ENCODE peak calls at places on chromosome 3, in four cellular contexts. A, K, T and G are unnamed samples. For H3K36me3, the result is how much of the 10 kb centered on the place peaks cover.

GRCh38 chr3:118742760-118743159 is 291.9 kb downstream of the IGSF11 start:
- DNase-seq in A (peak), K (no peak), T (no peak), G (no peak)

GRCh38 chr3:64121750-64122311 is 98.5 kb upstream of the PSMD6 start:
- DNase-seq in A (no peak), K (no peak), T (no peak), G (no peak)

GRCh38 chr3:31377045-31377642 is 155.6 kb upstream of the STT3B start:
- DNase-seq in A (no peak), K (no peak), T (no peak), G (peak)

GRCh38 chr3:55708242-55708641 is 221.1 kb upstream of the WNT5A start:
- DNase-seq in A (no peak), K (no peak), T (no peak), G (no peak)

GRCh38 chr3:195080125-195080524 is 190.8 kb downstream of the XXYLT1 start:
- DNase-seq in A (no peak), K (no peak), T (no peak), G (no peak)

GRCh38 chr3:42556089-42556632 is 25.6 kb downstream of the SEC22C start:
- DNase-seq in A (peak), K (no peak), T (no peak), G (no peak)

GRCh38 chr3:191435981-191436380 is 25.0 kb upstream of the PYDC2 start:
- DNase-seq in A (no peak), K (no peak), T (no peak), G (no peak)

GRCh38 chr3:192422998-192423349 is 304.4 kb downstream of the FGF12 start:
- DNase-seq in A (no peak), K (no peak), T (no peak), G (no peak)

GRCh38 chr3:123424321-123424998 is 24.4 kb downstream of the ADCY5 start:
- DNase-seq in A (no peak), K (no peak), T (no peak), G (no peak)

GRCh38 chr3:14463330-14464216 is 61.2 kb downstream of the SLC6A6 start:
- DNase-seq in A (no peak), K (no peak), T (no peak), G (no peak)

GRCh38 chr3:67593761-67594234 is 60.6 kb downstream of the SUCLG2 start:
- DNase-seq in A (no peak), K (no peak), T (no peak), G (peak)

GRCh38 chr3:56683122-56683817 is at the start of gene TASOR:
- DNase-seq in A (peak), K (peak), T (peak), G (peak)

GRCh38 chr3:119240101-119240581 is 537 bp downstream of the B4GALT4 start:
- DNase-seq in A (no peak), K (peak), T (no peak), G (peak)

GRCh38 chr3:63817209-63817608 is 1.9 kb upstream of the C3orf49 start:
- DNase-seq in A (no peak), K (no peak), T (no peak), G (no peak)

GRCh38 chr3:5994651-5995050 is 807.1 kb downstream of the EDEM1 start:
- DNase-seq in A (no peak), K (no peak), T (no peak), G (no peak)

GRCh38 chr3:175075269-175075668 is 216.1 kb downstream of the NAALADL2 start:
- DNase-seq in A (no peak), K (no peak), T (no peak), G (no peak)

GRCh38 chr3:23442598-23443383 is 239.7 kb downstream of the UBE2E2 start:
- DNase-seq in A (no peak), K (no peak), T (no peak), G (no peak)

GRCh38 chr3:166291510-166291909 is 454.3 kb upstream of the BCHE start:
- DNase-seq in A (no peak), K (no peak), T (no peak), G (no peak)

GRCh38 chr3:153679711-153680110 is 441.5 kb upstream of the ARHGEF26 start:
- DNase-seq in A (no peak), K (no peak), T (no peak), G (no peak)

GRCh38 chr3:46997453-46998091 is 18.1 kb downstream of the NBEAL2 start:
- DNase-seq in A (no peak), K (no peak), T (no peak), G (no peak)
- TF ChIP-seq POLR2AphosphoS5 in A (no peak), K (no peak), T (no peak), G (no peak)

GRCh38 chr3:185654758-185655145 is 68.7 kb downstream of the SENP2 start:
- DNase-seq in A (peak), K (no peak), T (no peak), G (no peak)

GRCh38 chr3:185657211-185657610 is 71.1 kb downstream of the SENP2 start:
- DNase-seq in A (peak), K (peak), T (no peak), G (no peak)

GRCh38 chr3:185656321-185656840 is 70.3 kb downstream of the SENP2 start:
- DNase-seq in A (peak), K (peak), T (no peak), G (no peak)

GRCh38 chr3:185653949-185654757 is 68.1 kb downstream of the SENP2 start:
- DNase-seq in A (no peak), K (peak), T (no peak), G (no peak)

GRCh38 chr3:185655426-185656320 is 69.6 kb downstream of the SENP2 start:
- DNase-seq in A (peak), K (peak), T (no peak), G (no peak)
- H3K36me3 ChIP-seq in A (under half), K (under half), T (under half), G (under half)

GRCh38 chr3:184174646-184175492 is at the start of gene AP2M1:
- DNase-seq in A (peak), K (peak), T (peak), G (peak)
- TF ChIP-seq EP300 in A (no peak), K (no peak), T (no peak), G (no peak)

GRCh38 chr3:185335799-185336198 is 27.1 kb upstream of the MAP3K13 start:
- DNase-seq in A (no peak), K (no peak), T (no peak), G (no peak)
- TF ChIP-seq POLR2AphosphoS5 in A (no peak), K (no peak), T (no peak), G (no peak)

DNA sequence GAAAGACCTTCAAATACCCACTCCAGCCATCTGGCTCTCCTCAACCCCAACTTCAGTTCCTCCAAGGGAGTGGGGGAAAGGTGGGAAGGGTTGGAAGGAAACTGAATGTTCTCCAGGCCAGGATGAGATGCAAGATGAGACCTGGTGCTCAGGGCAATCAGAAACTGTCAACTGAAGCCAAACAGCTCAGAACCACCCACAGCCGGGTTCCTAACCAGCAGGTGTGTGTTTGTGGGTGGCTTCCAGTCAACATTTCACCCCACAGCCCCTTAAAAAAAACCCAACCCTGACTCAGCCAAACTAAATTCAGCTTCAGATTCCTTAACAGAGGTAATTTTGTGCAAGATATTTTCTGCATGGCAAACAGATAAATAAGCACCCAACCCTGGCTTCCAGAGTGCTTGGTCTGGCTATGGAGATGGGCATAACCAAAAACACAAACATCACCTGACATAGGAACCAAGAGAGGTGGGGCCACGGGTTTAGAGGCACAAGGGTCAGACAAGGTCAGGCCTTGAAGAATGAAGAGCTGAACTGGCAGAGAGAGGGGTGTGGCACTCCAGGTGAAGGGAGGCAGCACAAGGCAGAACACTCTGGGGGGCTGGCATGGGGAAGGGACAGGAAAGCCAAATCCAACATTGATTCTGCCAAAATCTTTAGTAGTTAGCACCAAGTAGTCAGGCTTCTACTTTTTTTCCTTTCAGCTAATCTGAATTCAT is 34.7 kb downstream of the ZNF445 start:
- DNase-seq in A (no peak), K (no peak), T (peak), G (peak)
- H3K36me3 ChIP-seq in A (under half), K (under half), T (under half), G (under half)

GRCh38 chr3:37163262-37164020 is 10.9 kb downstream of the LRRFIP2 start:
- DNase-seq in A (no peak), K (no peak), T (no peak), G (no peak)

GRCh38 chr3:37162501-37163245 is 11.7 kb downstream of the LRRFIP2 start:
- DNase-seq in A (no peak), K (no peak), T (no peak), G (no peak)

GRCh38 chr3:37155782-37156181 is 18.6 kb downstream of the LRRFIP2 start:
- DNase-seq in A (no peak), K (no peak), T (no peak), G (no peak)

GRCh38 chr3:37161351-37161750 is 13.0 kb downstream of the LRRFIP2 start:
- DNase-seq in A (no peak), K (no peak), T (no peak), G (no peak)
- TF ChIP-seq EP300 in A (no peak), K (no peak), T (no peak), G (no peak)

DNA sequence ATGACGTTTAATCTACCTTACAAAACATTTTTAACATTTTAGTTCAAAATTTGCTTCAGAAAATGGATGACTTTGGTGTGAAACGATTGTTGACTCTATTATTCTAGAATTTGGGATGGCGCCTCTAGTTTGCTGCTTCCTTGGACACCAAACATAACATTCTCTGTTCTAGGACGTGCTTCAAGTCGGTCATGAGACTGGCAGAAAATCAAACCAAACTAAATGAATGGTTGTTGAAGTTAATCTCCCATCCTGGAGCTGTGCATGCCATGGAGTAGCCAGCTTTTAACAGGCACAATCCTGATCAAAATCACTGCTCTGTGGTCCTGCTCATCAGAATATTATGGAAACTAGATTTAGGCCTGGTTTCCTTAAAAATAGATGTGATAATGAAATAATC is 9.6 kb upstream of the LRRFIP2 start:
- DNase-seq in A (no peak), K (no peak), T (no peak), G (no peak)
- TF ChIP-seq POLR2AphosphoS5 in A (no peak), K (no peak), T (no peak), G (no peak)

GRCh38 chr3:9746330-9746729 is 3.4 kb upstream of the OGG1 start:
- DNase-seq in A (no peak), K (no peak), T (no peak), G (no peak)
- H3K36me3 ChIP-seq in A (half or more), K (half or more), T (half or more), G (half or more)

DNA sequence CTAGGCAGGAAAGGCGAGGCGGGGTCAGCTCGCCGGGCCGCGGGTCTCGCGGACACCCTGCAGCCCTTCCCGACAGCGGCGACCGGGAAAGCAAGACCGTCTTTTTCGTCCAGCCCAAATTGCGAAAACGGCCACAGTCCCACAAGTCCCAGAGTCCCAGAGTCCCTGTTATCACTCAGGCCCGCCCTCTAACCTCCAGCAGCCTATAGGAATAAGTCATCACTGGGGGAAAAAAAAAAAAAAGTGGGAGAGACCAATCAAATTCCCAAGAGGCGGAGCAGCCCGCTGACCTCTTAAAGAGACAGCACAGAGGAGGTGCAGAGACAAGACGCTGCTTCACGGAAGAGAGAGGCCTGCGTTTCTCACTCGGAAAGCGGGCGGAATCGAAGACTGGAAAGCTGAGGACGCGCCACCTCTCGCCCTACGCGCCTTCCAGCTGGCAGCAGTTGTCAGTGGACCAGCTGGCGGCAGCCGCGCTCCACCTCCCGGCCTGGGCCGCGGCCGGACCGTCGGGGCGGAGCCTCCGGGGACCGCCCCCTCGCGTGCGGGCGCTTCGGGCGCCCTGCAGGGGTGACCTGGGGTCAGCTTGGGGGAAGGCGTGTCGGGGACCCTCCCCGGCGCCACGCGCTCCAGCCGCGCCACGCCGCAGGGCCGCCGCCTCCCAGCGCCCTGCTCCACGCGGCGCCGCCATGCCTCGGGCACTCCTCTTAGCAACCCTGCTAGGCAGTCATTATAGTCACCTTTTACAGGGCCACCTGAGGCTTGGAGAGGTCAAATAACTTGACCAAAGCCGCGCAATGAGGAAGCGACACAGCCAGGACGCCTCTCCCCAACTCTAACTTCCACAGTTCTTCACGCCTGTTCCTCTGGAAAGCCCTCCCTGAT is at the start of gene TPRA1:
- DNase-seq in A (peak), K (peak), T (peak), G (peak)
- TF ChIP-seq EP300 in A (no peak), K (no peak), T (no peak), G (no peak)